ENCODE peak calls at places on chromosomes 11 and 22, in nine cellular contexts. D is OCI-LY7, I is GM23248, O is SK-N-SH, U is neural progenitor cell, V is GM23338, A is hepatocyte, J is MM.1S, R is HCT116. E is an unnamed sample.

GRCh38 chr11:64619811-64620285 is 28.8 kb downstream of the SLC22A12 start:
- DNase-seq in D (peak; percentile 50), I (peak; percentile 56), O (peak; percentile 70), U (peak; percentile 56), V (peak; percentile 75), A (peak; percentile 80), J (no peak), R (peak; percentile 42), E (peak; percentile 38)

GRCh38 chr11:131980878-131981668 is 610.7 kb downstream of the NTM start:
- DNase-seq in D (no peak), I (peak; percentile 32), O (no peak), U (peak; percentile 20), V (no peak), A (no peak), J (no peak), R (no peak), E (no peak)

GRCh38 chr11:114239632-114240224 is 56.5 kb upstream of the NNMT start:
- DNase-seq in D (no peak), I (no peak), O (no peak), U (no peak), V (no peak), A (no peak), J (no peak), R (no peak), E (no peak)

GRCh38 chr11:60835472-60835871 is 6.4 kb upstream of the CCDC86 start:
- DNase-seq in D (no peak), I (no peak), O (no peak), U (no peak), V (no peak), A (no peak), J (no peak), R (no peak), E (peak; percentile 75)

GRCh38 chr11:67627788-67628624 is 1.7 kb downstream of the NUDT8 start:
- DNase-seq in D (no peak), I (no peak), O (no peak), U (no peak), V (no peak), A (no peak), J (no peak), R (no peak), E (no peak)

GRCh38 chr11:88327462-88328143 is 9.9 kb downstream of the CTSC start:
- DNase-seq in D (no peak), I (no peak), O (no peak), U (no peak), V (no peak), A (no peak), J (no peak), R (no peak), E (no peak)

GRCh38 chr11:72771507-72771906 is 19.3 kb upstream of the ARAP1 start:
- DNase-seq in D (no peak), I (peak; percentile 83), O (peak; percentile 44), U (no peak), V (no peak), A (peak; percentile 71), J (no peak), R (no peak), E (no peak)

GRCh38 chr11:114348200-114349191 is 51.8 kb downstream of the C11orf71 start:
- DNase-seq in D (peak; percentile 49), I (peak; percentile 74), O (peak; percentile 15), U (peak; percentile 64), V (peak; percentile 87), A (peak; percentile 80), J (peak; percentile 26), R (peak; percentile 51), E (peak; percentile 92)

GRCh38 chr11:97943493-97943892 is 1077.3 kb upstream of the CNTN5 start:
- DNase-seq in D (no peak), I (no peak), O (no peak), U (no peak), V (peak; percentile 12), A (no peak), J (no peak), R (no peak), E (no peak)

GRCh38 chr11:124739479-124740276 is at the start of gene NRGN:
- DNase-seq in D (peak; percentile 94), I (peak; percentile 95), O (peak; percentile 98), U (peak; percentile 98), V (peak; percentile 98), A (peak; percentile 96), J (peak; percentile 92), R (peak; percentile 66), E (peak; percentile 97)

GRCh38 chr11:93537767-93538261 is 5.4 kb downstream of the SMCO4 start:
- DNase-seq in D (no peak), I (peak; percentile 52), O (no peak), U (no peak), V (no peak), A (peak; percentile 45), J (no peak), R (no peak), E (peak; percentile 21)

GRCh38 chr11:68014157-68014965 is 4.2 kb downstream of the ALDH3B1 start:
- DNase-seq in D (no peak), I (peak; percentile 88), O (no peak), U (no peak), V (no peak), A (no peak), J (no peak), R (peak; percentile 64), E (peak; percentile 97)

GRCh38 chr11:5689551-5689983 is at the start of gene TRIM22:
- DNase-seq in D (peak; percentile 86), I (peak; percentile 88), O (no peak), U (peak; percentile 43), V (peak; percentile 81), A (peak; percentile 32), J (peak; percentile 74), R (no peak), E (no peak)

GRCh38 chr11:84817998-84818397 is 809.1 kb downstream of the DLG2 start:
- DNase-seq in D (no peak), I (peak; percentile 79), O (no peak), U (no peak), V (no peak), A (no peak), J (no peak), R (no peak), E (peak; percentile 97)

GRCh38 chr11:43419460-43419859 is 60.7 kb downstream of the TTC17 start:
- DNase-seq in D (peak; percentile 57), I (peak; percentile 59), O (peak; percentile 26), U (peak; percentile 21), V (peak; percentile 59), A (peak; percentile 68), J (peak; percentile 35), R (peak; percentile 2), E (peak; percentile 63)

DNA sequence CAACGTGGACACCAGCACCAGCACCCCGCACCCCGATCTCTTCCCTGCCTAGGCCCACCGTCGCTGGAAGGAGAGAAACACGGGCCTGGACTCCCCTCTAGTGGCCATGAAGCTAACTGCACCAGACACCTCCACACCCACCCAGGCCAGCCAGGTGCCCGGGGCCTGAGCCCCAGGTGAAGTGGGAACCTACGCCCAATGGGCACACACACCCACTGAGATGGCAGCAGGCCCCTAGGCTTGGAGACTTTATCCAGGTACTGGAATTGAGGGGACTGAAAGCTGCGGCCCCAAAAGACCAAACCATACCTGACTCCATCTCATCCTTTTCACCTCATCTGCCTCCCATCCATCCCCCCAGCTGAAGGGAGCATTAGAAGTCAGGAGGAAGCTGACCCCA is 81.0 kb downstream of the BUD13 start:
- DNase-seq in D (peak; percentile 49), I (peak; percentile 52), O (peak; percentile 91), U (peak; percentile 75), V (peak; percentile 86), A (peak; percentile 68), J (peak; percentile 46), R (peak; percentile 6), E (peak; percentile 66)
- TF ChIP-seq EZH2phosphoT487 in D (no peak), I (no peak), O (no peak), U (no peak), V (no peak), A (no peak), J (no peak), R (no peak), E (no peak)

GRCh38 chr22:38741166-38741565 is 14.6 kb downstream of the SUN2 start:
- DNase-seq in D (no peak), I (no peak), O (no peak), U (no peak), V (no peak), A (no peak), J (no peak), R (no peak), E (no peak)

GRCh38 chr22:38740754-38741153 is 15.0 kb downstream of the SUN2 start:
- DNase-seq in D (no peak), I (no peak), O (no peak), U (no peak), V (no peak), A (no peak), J (no peak), R (no peak), E (no peak)

GRCh38 chr22:38740116-38740723 is 15.6 kb downstream of the SUN2 start:
- DNase-seq in D (no peak), I (no peak), O (no peak), U (no peak), V (no peak), A (no peak), J (no peak), R (no peak), E (no peak)

GRCh38 chr22:38742176-38742942 is 13.4 kb downstream of the SUN2 start:
- DNase-seq in D (no peak), I (no peak), O (no peak), U (no peak), V (no peak), A (no peak), J (no peak), R (no peak), E (no peak)

GRCh38 chr22:38741576-38741975 is 14.2 kb downstream of the SUN2 start:
- DNase-seq in D (no peak), I (no peak), O (no peak), U (no peak), V (no peak), A (no peak), J (no peak), R (no peak), E (no peak)
- TF ChIP-seq EZH2phosphoT487 in D (no peak), I (no peak), O (no peak), U (no peak), V (no peak), A (no peak), J (no peak), R (no peak), E (no peak)

DNA sequence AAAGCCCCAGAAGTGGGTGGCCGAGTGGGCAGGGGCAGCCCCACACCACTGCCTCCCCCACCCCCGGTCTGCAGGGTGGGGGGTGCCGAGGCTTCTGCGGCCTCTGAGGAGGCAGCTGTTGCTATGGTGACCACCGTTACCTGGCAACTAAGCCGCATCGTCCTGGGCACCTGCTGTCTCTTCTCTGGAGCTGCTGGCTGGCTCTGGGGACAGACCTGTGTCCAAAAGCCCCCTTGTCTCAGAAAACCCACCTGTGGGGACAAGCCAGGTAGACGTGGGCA is 79.9 kb upstream of the PRR5 start:
- DNase-seq in D (peak; percentile 15), I (no peak), O (peak; percentile 66), U (peak; percentile 83), V (no peak), A (no peak), J (peak; percentile 12), R (no peak), E (peak; percentile 16)
- TF ChIP-seq EZH2phosphoT487 in D (no peak), I (no peak), O (no peak), U (no peak), V (no peak), A (no peak), J (no peak), R (no peak), E (no peak)

DNA sequence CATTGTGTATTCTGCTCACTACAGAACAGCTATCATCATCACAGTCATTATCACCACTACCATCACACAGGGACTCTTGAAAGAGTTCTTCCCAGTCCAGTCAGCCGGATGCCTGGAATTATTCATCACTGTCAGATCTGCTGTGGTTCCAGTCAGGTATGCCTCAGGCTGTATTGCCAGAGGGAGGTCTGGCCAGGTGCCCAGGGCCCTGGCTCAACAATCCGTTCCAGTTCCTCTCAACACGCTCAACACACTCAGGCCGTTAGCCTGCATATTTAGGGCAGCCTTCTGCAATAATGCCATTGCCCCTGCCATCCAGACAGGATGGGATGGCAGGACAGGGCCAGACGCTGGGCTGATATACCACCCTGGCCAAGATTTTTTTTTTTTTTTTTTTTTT is 28.6 kb upstream of the RASL10A start:
- DNase-seq in D (no peak), I (peak; percentile 90), O (peak; percentile 76), U (no peak), V (no peak), A (peak; percentile 61), J (no peak), R (peak; percentile 86), E (peak; percentile 96)
- TF ChIP-seq EZH2phosphoT487 in D (no peak), I (no peak), O (no peak), U (no peak), V (no peak), A (no peak), J (no peak), R (no peak), E (no peak)

E was measured in PC-3.